ENCODE peak calls at places on chromosome 21, in four cellular contexts. W is WTC11, I is K562, H is GM12878. X is an unnamed sample.

GRCh38 chr21:42012763-42013329 is 2.7 kb upstream of the ZBTB21 start:
- DNase-seq in W (no peak), I (no peak), H (no peak), X (no peak)

GRCh38 chr21:36994501-36995189 is 11.9 kb upstream of the RIPPLY3 start:
- DNase-seq in W (peak), I (no peak), H (no peak), X (no peak)

GRCh38 chr21:14900058-14900457 is 164.7 kb downstream of the NRIP1 start:
- DNase-seq in W (no peak), I (no peak), H (no peak), X (no peak)

GRCh38 chr21:41397416-41397815 is 28.6 kb upstream of the MX1 start:
- DNase-seq in W (no peak), I (no peak), H (no peak), X (no peak)

GRCh38 chr21:42291003-42291750 is 24.0 kb downstream of the TFF3 start:
- DNase-seq in W (no peak), I (no peak), H (no peak), X (no peak)

GRCh38 chr21:14589855-14590563 is 43.9 kb upstream of the SAMSN1 start:
- DNase-seq in W (no peak), I (no peak), H (no peak), X (no peak)

GRCh38 chr21:44051462-44051941 is 39.4 kb downstream of the TRAPPC10 start:
- DNase-seq in W (no peak), I (no peak), H (no peak), X (no peak)

GRCh38 chr21:23119491-23119890 is 2121.3 kb downstream of the NCAM2 start:
- DNase-seq in W (no peak), I (no peak), H (no peak), X (no peak)

GRCh38 chr21:15065381-15066230 is 806 bp upstream of the NRIP1 start:
- DNase-seq in W (peak), I (peak), H (no peak), X (peak)

DNA sequence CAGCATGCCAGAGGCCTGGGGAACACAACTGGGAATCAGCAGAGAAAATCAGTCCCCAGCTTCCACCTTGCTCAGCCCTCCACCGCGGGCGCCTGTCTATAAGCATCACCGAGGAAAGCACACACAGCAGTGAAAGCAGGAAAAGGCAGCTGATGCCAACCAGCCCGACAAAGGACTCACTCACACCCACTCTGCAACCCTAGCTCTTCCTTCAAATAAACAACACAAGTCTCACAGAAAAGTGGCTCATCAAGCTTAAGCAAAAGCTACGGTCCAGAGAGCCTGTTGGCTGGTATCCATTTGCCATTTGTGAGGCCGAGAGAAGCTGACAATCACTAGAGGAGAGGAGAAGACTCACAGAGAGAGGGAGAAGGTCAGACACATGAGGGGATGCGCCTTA is 27.1 kb downstream of the MRAP start:
- DNase-seq in W (no peak), I (no peak), H (no peak), X (no peak)
- TF ChIP-seq NR2C2 in W (no peak), I (no peak), H (no peak), X (no peak)

GRCh38 chr21:20737227-20737626 is 261.0 kb upstream of the NCAM2 start:
- DNase-seq in W (no peak), I (no peak), H (no peak), X (no peak)

GRCh38 chr21:20741445-20741844 is 256.8 kb upstream of the NCAM2 start:
- DNase-seq in W (no peak), I (no peak), H (no peak), X (no peak)

DNA sequence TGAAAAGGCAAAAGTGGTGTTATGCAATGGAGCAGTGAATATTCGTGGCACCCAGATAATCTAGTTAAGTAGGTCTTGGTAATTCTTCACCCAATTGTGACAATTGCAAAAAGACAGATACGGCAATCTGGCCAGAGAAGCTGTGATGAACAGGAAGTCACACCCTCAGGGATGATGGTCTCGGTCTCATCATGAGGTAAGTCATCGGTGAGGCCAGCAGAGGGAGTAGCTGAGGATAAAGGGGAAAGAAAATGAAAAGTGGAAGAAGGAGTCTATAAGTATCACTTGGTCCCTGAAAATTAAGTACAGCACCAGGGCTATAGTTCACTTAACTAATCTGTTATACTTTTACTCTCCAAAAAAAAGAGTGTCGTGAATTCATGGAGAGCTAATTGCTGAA is 258.8 kb upstream of the NCAM2 start:
- DNase-seq in W (peak), I (peak), H (no peak), X (no peak)
- TF ChIP-seq NR2C2 in W (no peak), I (no peak), H (no peak), X (no peak)

GRCh38 chr21:33541105-33541711 is 709 bp downstream of the GART start:
- DNase-seq in W (no peak), I (no peak), H (peak), X (peak)
- TF ChIP-seq NR2C2 in W (no peak), I (no peak), H (no peak), X (no peak)

GRCh38 chr21:39673163-39673562 is 60.4 kb downstream of the B3GALT5 start:
- DNase-seq in W (no peak), I (no peak), H (no peak), X (no peak)
- TF ChIP-seq NR2C2 in W (no peak), I (no peak), H (no peak), X (no peak)

GRCh38 chr21:45699251-45699942 is 55.9 kb downstream of the PCBP3 start:
- DNase-seq in W (no peak), I (no peak), H (peak), X (no peak)

GRCh38 chr21:45699966-45700365 is 56.4 kb downstream of the PCBP3 start:
- DNase-seq in W (no peak), I (no peak), H (no peak), X (no peak)

GRCh38 chr21:45700461-45700860 is 56.9 kb downstream of the PCBP3 start:
- DNase-seq in W (no peak), I (no peak), H (no peak), X (no peak)

GRCh38 chr21:45698493-45698947 is 55.0 kb downstream of the PCBP3 start:
- DNase-seq in W (no peak), I (no peak), H (no peak), X (no peak)

GRCh38 chr21:45695086-45695485 is 51.6 kb downstream of the PCBP3 start:
- DNase-seq in W (peak), I (no peak), H (no peak), X (peak)
- TF ChIP-seq NR2C2 in W (no peak), I (no peak), H (no peak), X (no peak)

DNA sequence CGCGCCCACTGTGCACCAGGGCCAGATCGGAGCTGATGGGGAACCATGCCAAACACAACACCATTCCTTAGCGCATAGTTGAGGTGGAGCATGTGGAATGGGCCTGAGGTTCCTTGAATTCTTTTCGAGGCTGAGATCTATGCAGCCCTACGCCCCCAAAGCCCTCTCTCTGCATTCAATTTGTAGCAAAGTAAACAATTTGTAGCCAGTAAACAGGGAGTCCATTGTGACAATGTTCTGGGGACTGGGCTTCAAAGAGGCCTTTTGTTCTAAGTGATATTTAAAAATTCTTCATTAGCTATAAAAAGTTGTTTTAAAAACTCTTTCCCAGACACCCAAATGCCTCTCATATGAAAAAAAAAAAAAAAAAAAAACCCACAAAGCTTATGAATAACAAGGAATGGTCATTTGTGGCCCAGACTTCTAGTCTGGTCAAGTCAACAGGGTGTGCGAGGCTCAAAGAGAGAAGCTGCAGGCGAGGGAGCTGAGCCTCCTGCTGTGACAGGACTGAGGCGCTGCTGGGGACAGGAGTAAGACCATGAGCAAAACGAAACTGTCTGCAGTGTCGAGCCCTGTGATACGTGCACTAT is 30.6 kb upstream of the KCNE2 start:
- DNase-seq in W (no peak), I (no peak), H (no peak), X (no peak)
- TF ChIP-seq NR2C2 in W (no peak), I (no peak), H (no peak), X (no peak)

DNA sequence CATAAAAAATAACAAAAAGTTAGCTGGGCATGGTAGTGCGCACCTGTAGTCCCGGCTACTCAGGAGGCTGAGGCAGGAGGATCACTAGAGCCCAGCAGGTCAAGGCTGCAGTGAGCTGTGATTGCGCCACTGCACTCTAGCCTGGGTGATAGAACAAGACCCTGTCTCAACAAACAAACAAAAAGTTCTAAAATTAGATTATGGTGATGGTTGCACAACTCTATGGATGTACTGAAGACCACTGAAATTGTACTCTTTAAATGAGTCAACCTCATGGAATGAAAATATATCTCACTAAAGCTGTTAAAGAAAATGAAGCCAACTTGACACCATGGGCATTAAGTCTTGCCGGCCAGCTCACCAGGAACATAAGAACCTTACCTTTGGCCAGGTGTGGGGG is 9.1 kb downstream of the MRAP start:
- DNase-seq in W (no peak), I (no peak), H (no peak), X (peak)
- TF ChIP-seq NR2C2 in W (no peak), I (no peak), H (no peak), X (peak)

GRCh38 chr21:16081304-16081703 is 351.5 kb downstream of the USP25 start:
- DNase-seq in W (no peak), I (no peak), H (no peak), X (no peak)

GRCh38 chr21:16084776-16085364 is 355.1 kb downstream of the USP25 start:
- DNase-seq in W (no peak), I (no peak), H (no peak), X (no peak)

GRCh38 chr21:16079830-16080229 is 350.0 kb downstream of the USP25 start:
- DNase-seq in W (no peak), I (no peak), H (no peak), X (peak)

GRCh38 chr21:16085436-16085835 is 355.7 kb downstream of the USP25 start:
- DNase-seq in W (no peak), I (no peak), H (no peak), X (no peak)

GRCh38 chr21:16082038-16082816 is 352.4 kb downstream of the USP25 start:
- DNase-seq in W (no peak), I (no peak), H (no peak), X (no peak)
- TF ChIP-seq NR2C2 in W (no peak), I (no peak), H (no peak), X (no peak)

GRCh38 chr21:26852422-26852821 is 7.2 kb upstream of the ADAMTS1 start:
- DNase-seq in W (no peak), I (no peak), H (no peak), X (no peak)
- TF ChIP-seq NR2C2 in W (no peak), I (no peak), H (no peak), X (no peak)

DNA sequence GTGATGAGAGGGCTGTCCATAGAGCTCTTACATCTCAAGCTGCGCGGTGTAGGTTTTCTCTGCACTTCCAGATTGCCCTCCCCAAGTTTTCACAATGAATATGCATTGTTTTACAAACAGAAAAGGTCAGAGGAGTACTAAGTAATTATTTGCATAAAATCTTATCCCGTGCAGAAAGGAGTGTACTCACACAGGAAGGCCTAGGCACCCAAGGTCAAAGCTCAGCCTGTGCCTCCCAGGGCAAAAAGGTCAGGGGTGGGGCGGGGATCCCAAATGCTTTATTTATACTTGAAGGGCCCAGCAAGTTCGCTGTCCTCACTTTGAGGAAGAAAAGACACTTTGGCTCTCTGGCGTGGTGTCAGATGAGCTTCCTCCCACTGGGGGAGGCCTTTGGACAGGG is 10.3 kb upstream of the KCNE1 start:
- DNase-seq in W (no peak), I (no peak), H (no peak), X (peak)
- TF ChIP-seq NR2C2 in W (no peak), I (no peak), H (no peak), X (peak)